ENCODE peak calls at places on chromosome 2, in five cellular contexts. G is HepG2, M is GM12878, U is H1, B is K562. P is an unnamed sample.

GRCh38 chr2:198371902-198372611 is 567.7 kb downstream of the PLCL1 start:
- DNase-seq in G (no peak), M (peak; percentile 67), U (no peak), B (no peak), P (no peak)

GRCh38 chr2:3178206-3179031 is 199.2 kb downstream of the EIPR1 start:
- DNase-seq in G (no peak), M (no peak), U (no peak), B (no peak), P (no peak)

GRCh38 chr2:121810959-121811853 is 55.8 kb downstream of the TSN start:
- DNase-seq in G (peak; percentile 69), M (no peak), U (peak; percentile 62), B (peak; percentile 21), P (peak; percentile 35)

GRCh38 chr2:86446060-86446459 is 4.9 kb downstream of the KDM3A start:
- DNase-seq in G (peak; percentile 21), M (no peak), U (no peak), B (no peak), P (no peak)

GRCh38 chr2:64175419-64176197 is 31.4 kb upstream of the PELI1 start:
- DNase-seq in G (no peak), M (no peak), U (no peak), B (no peak), P (no peak)

GRCh38 chr2:30266051-30266621 is 34.8 kb downstream of the LBH start:
- DNase-seq in G (no peak), M (no peak), U (no peak), B (no peak), P (no peak)

GRCh38 chr2:95058989-95059601 is 33.6 kb downstream of the MAL start:
- DNase-seq in G (no peak), M (no peak), U (no peak), B (no peak), P (no peak)

GRCh38 chr2:48952071-48952604 is 196.6 kb upstream of the LHCGR start:
- DNase-seq in G (no peak), M (no peak), U (no peak), B (no peak), P (no peak)

GRCh38 chr2:7744827-7745226 is 827.6 kb downstream of the RNF144A start:
- DNase-seq in G (no peak), M (no peak), U (no peak), B (no peak), P (no peak)

GRCh38 chr2:19098467-19099160 is 259.8 kb downstream of the OSR1 start:
- DNase-seq in G (no peak), M (no peak), U (no peak), B (no peak), P (no peak)

GRCh38 chr2:174771631-174772491 is 7.6 kb upstream of the CHRNA1 start:
- DNase-seq in G (peak; percentile 64), M (no peak), U (peak; percentile 85), B (peak; percentile 57), P (peak; percentile 44)

GRCh38 chr2:27079233-27080139 is 1.1 kb downstream of the EMILIN1 start:
- DNase-seq in G (no peak), M (no peak), U (no peak), B (no peak), P (no peak)

GRCh38 chr2:27080603-27080938 is 2.2 kb downstream of the EMILIN1 start:
- DNase-seq in G (no peak), M (no peak), U (no peak), B (no peak), P (no peak)

GRCh38 chr2:27080140-27080469 is 1.7 kb downstream of the EMILIN1 start:
- DNase-seq in G (no peak), M (no peak), U (no peak), B (no peak), P (no peak)

GRCh38 chr2:27077231-27077630 is 1.2 kb upstream of the EMILIN1 start:
- DNase-seq in G (no peak), M (no peak), U (no peak), B (no peak), P (no peak)

GRCh38 chr2:27078267-27079194 is at the start of gene EMILIN1:
- DNase-seq in G (no peak), M (no peak), U (peak; percentile 53), B (peak; percentile 33), P (no peak)
- TF ChIP-seq JUND in G (no peak), M (no peak), U (no peak), B (no peak), P (no peak)

DNA sequence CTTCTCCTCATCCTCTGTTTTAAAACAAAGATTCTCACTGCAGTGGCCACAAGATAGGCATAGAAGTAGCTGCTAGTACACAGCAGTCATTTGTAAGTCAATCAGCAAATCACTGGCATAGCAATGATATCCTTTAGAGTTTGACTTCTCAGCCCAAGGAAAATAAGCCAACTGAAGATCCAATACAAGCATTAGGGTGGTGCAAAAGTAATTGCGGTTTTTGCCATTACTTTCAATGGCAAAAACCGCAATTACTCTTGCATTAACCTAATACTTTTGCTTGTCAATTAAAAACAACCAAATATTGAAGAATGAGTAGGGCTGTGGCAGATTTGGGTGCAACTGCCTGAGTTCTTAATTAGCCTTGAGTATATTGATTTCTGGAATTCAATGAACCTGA is 2.8 kb downstream of the G6PC2 start:
- DNase-seq in G (no peak), M (no peak), U (no peak), B (no peak), P (no peak)
- TF ChIP-seq EZH2 in G (no peak), M (no peak), U (no peak), B (no peak), P (no peak)

GRCh38 chr2:32135409-32135808 is 30.3 kb upstream of the SLC30A6 start:
- DNase-seq in G (peak; percentile 68), M (no peak), U (no peak), B (peak; percentile 35), P (peak; percentile 79)
- H2AFZ ChIP-seq in G (no peak overlapping the region), M (no peak overlapping the region), U (no peak overlapping the region), B (no peak overlapping the region), P (no peak overlapping the region)

GRCh38 chr2:102593516-102593915 is 25.8 kb upstream of the SLC9A2 start:
- DNase-seq in G (no peak), M (no peak), U (no peak), B (no peak), P (no peak)
- TF ChIP-seq JUND in G (no peak), M (no peak), U (no peak), B (no peak), P (no peak)

GRCh38 chr2:47769318-47769717 is 13.6 kb upstream of the MSH6 start:
- DNase-seq in G (no peak), M (no peak), U (no peak), B (no peak), P (no peak)

GRCh38 chr2:47767497-47767844 is 15.5 kb upstream of the MSH6 start:
- DNase-seq in G (no peak), M (no peak), U (no peak), B (no peak), P (no peak)

GRCh38 chr2:47767880-47768609 is 14.9 kb upstream of the MSH6 start:
- DNase-seq in G (peak; percentile 27), M (no peak), U (peak; percentile 99), B (peak; percentile 74), P (peak; percentile 43)

GRCh38 chr2:47772343-47772742 is 10.6 kb upstream of the MSH6 start:
- DNase-seq in G (no peak), M (no peak), U (no peak), B (no peak), P (no peak)

DNA sequence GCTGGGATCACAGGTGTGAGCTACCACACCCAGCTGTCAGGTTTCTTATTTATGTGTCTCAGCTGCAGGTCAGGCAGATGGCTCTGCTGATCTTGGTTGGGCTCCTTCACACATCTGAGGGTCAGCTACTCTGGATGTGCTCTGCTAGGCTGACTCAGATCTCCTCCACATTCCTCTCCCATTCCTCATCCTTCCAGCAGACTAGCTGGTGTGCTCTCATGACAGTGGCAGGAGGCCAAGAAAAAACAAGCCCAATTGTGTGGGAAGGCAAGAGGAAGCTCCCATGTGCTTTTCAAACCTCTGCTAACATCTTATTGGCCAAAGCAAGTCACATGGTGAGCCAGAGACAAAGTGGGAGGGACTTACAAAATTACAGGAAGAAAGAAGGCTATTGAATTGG is 11.7 kb upstream of the MSH6 start:
- DNase-seq in G (peak; percentile 60), M (no peak), U (no peak), B (peak; percentile 24), P (peak; percentile 83)
- TF ChIP-seq EZH2 in G (no peak), M (no peak), U (no peak), B (no peak), P (no peak)

GRCh38 chr2:140744379-140744778 is 1386.4 kb downstream of the LRP1B start:
- DNase-seq in G (no peak), M (no peak), U (no peak), B (no peak), P (no peak)

GRCh38 chr2:140747097-140747496 is 1383.7 kb downstream of the LRP1B start:
- DNase-seq in G (no peak), M (no peak), U (no peak), B (no peak), P (no peak)

DNA sequence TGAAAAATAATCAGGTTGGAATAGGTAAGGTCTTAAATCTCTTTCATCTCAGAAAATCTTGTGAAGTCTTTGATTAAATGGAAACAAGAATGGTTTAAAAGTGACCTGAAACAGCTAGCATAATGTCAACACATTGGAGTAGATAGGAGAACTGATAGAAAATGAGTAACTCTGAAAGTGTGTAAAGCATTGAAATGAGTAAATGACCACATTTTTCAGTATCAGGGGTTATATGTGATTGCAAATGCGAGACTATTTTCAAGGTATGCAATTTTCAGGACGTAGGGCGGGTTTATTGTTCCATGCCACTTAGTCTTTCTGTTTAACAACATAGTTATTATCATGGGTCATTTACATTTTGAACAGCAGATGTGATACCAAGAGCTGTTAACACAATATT is 1383.2 kb downstream of the LRP1B start:
- DNase-seq in G (no peak), M (peak; percentile 0), U (no peak), B (no peak), P (no peak)
- H2AFZ ChIP-seq in G (no peak overlapping the region), M (no peak overlapping the region), U (no peak overlapping the region), B (no peak overlapping the region), P (no peak overlapping the region)

GRCh38 chr2:112021269-112021668 is 33.8 kb upstream of the TMEM87B start:
- DNase-seq in G (no peak), M (no peak), U (peak; percentile 30), B (no peak), P (no peak)

GRCh38 chr2:112020561-112020960 is 34.5 kb upstream of the TMEM87B start:
- DNase-seq in G (no peak), M (no peak), U (no peak), B (no peak), P (no peak)

GRCh38 chr2:112019510-112019909 is 35.6 kb upstream of the TMEM87B start:
- DNase-seq in G (no peak), M (no peak), U (no peak), B (no peak), P (no peak)

GRCh38 chr2:112023707-112024106 is 31.4 kb upstream of the TMEM87B start:
- DNase-seq in G (no peak), M (no peak), U (peak; percentile 11), B (no peak), P (no peak)

GRCh38 chr2:112021781-112022231 is 33.3 kb upstream of the TMEM87B start:
- DNase-seq in G (no peak), M (no peak), U (no peak), B (peak; percentile 19), P (no peak)
- TF ChIP-seq JUND in G (no peak), M (no peak), U (no peak), B (peak; percentile 97), P (peak; percentile 34)

P was measured in HCT116.